ENCODE peak calls at places on chromosomes 12 and 14, in seven cellular contexts. T is upper lobe of right lung, W is endodermal cell, I is HL-60, K is adrenal gland, X is K562, M is cardiac muscle cell. J is an unnamed sample.

GRCh38 chr12:52650520-52651081 is 1.4 kb downstream of the KRT2 start:
- DNase-seq in K (peak), T (no peak), M (no peak), X (no peak), I (no peak), W (peak), J (no peak)

GRCh38 chr14:33062881-33063280 is 124.2 kb downstream of the NPAS3 start:
- DNase-seq in W (no peak), K (no peak), X (no peak), T (no peak), M (peak), I (no peak), J (no peak)

GRCh38 chr12:122399592-122400373 is 22.7 kb downstream of the CLIP1 start:
- DNase-seq in I (peak), K (peak), X (peak), M (peak), T (peak), W (peak), J (peak)

GRCh38 chr14:30240685-30241084 is 313.0 kb upstream of the PRKD1 start:
- DNase-seq in X (no peak), I (no peak), T (no peak), M (no peak), K (no peak), W (no peak), J (no peak)

GRCh38 chr14:20799444-20799843 is 3.2 kb downstream of the RNASE1 start:
- DNase-seq in T (no peak), I (no peak), X (no peak), M (peak), W (no peak), K (no peak), J (no peak)

GRCh38 chr12:12800406-12801180 is 12.6 kb upstream of the DDX47 start:
- DNase-seq in M (peak), I (no peak), W (peak), X (peak), K (no peak), T (no peak), J (no peak)

GRCh38 chr14:90444077-90444696 is 47.4 kb downstream of the CALM1 start:
- DNase-seq in W (no peak), M (peak), I (no peak), T (peak), K (no peak), X (no peak), J (no peak)

GRCh38 chr14:38618514-38618913 is 362.6 kb upstream of the CLEC14A start:
- DNase-seq in T (no peak), X (no peak), W (no peak), K (no peak), M (no peak), I (no peak), J (no peak)

GRCh38 chr12:78338054-78338785 is 507.5 kb downstream of the NAV3 start:
- DNase-seq in T (no peak), X (no peak), I (no peak), M (no peak), W (no peak), K (no peak), J (no peak)

GRCh38 chr12:25347716-25348261 is 97.1 kb upstream of the KRAS start:
- DNase-seq in T (no peak), M (peak), I (peak), W (no peak), K (no peak), X (no peak), J (no peak)

GRCh38 chr12:105409881-105410471 is 79.5 kb downstream of the C12orf75 start:
- DNase-seq in M (peak), K (peak), I (no peak), W (peak), X (no peak), T (no peak), J (no peak)

GRCh38 chr14:105420976-105421674 is 1.5 kb downstream of the MTA1 start:
- DNase-seq in X (no peak), M (no peak), I (no peak), T (peak), K (no peak), W (no peak), J (no peak)

GRCh38 chr14:33435911-33436310 is 497.2 kb downstream of the NPAS3 start:
- DNase-seq in M (peak), X (no peak), K (no peak), I (no peak), W (no peak), T (no peak), J (no peak)

GRCh38 chr14:76472199-76472723 is 96.3 kb downstream of the ESRRB start:
- DNase-seq in W (no peak), I (no peak), M (no peak), X (no peak), K (no peak), T (no peak), J (no peak)

GRCh38 chr12:85057370-85057963 is 21.3 kb downstream of the LRRIQ1 start:
- DNase-seq in K (no peak), X (peak), W (peak), I (no peak), M (peak), T (no peak), J (no peak)

GRCh38 chr12:109130755-109131521 is 14.6 kb downstream of the ACACB start:
- DNase-seq in M (no peak), X (no peak), T (no peak), I (no peak), W (peak), K (peak), J (no peak)

GRCh38 chr12:94266390-94266789 is 118.0 kb downstream of the PLXNC1 start:
- DNase-seq in I (no peak), K (no peak), T (no peak), X (no peak), W (peak), M (no peak), J (no peak)

GRCh38 chr14:20714593-20715250 is 26.2 kb downstream of the ANG start:
- DNase-seq in W (no peak), I (peak), M (peak), K (peak), T (peak), X (no peak), J (no peak)

GRCh38 chr12:108875682-108876361 is 4.1 kb upstream of the DAO start:
- DNase-seq in M (no peak), X (no peak), K (no peak), I (peak), T (no peak), W (no peak), J (no peak)

GRCh38 chr14:105629886-105630215 is 103.5 kb downstream of the TMEM121 start:
- DNase-seq in X (no peak), M (no peak), K (no peak), I (no peak), T (no peak), W (no peak), J (no peak)

GRCh38 chr12:51695241-51696010 is 104.4 kb downstream of the SCN8A start:
- DNase-seq in T (no peak), X (no peak), I (no peak), K (no peak), M (no peak), W (no peak), J (no peak)

GRCh38 chr12:125418902-125419564 is 353.8 kb downstream of the AACS start:
- DNase-seq in X (no peak), K (no peak), I (no peak), T (no peak), W (no peak), M (no peak), J (no peak)

GRCh38 chr14:67539116-67539515 is 6.0 kb downstream of the PLEKHH1 start:
- DNase-seq in K (peak), M (no peak), W (peak), T (no peak), X (no peak), I (no peak), J (no peak)

GRCh38 chr12:20946732-20947131 is 136.2 kb downstream of the SLCO1B3 start:
- DNase-seq in I (no peak), M (peak), W (peak), X (peak), K (no peak), T (no peak), J (no peak)

GRCh38 chr12:46983959-46984833 is 95.2 kb upstream of the PCED1B start:
- DNase-seq in W (peak), I (no peak), M (peak), K (peak), X (peak), T (no peak), J (no peak)

GRCh38 chr12:58564721-58565120 is 355.6 kb downstream of the LRIG3 start:
- DNase-seq in K (no peak), W (no peak), M (peak), I (no peak), T (no peak), X (no peak), J (no peak)

GRCh38 chr14:48693793-48694192 is 892.4 kb downstream of the RPS29 start:
- DNase-seq in I (no peak), M (no peak), T (no peak), K (no peak), X (no peak), W (no peak), J (no peak)

GRCh38 chr12:114405449-114406271 is at the start of gene TBX5:
- DNase-seq in I (no peak), M (peak), X (no peak), W (peak), T (no peak), K (no peak), J (no peak)

GRCh38 chr14:60508707-60509437 is at the start of gene SIX6:
- DNase-seq in X (no peak), K (no peak), M (peak), T (peak), W (peak), I (no peak), J (no peak)

GRCh38 chr12:124454735-124455134 is 112.7 kb downstream of the NCOR2 start:
- DNase-seq in M (peak), T (no peak), X (no peak), I (no peak), W (no peak), K (no peak), J (no peak)

GRCh38 chr14:104442107-104442551 is 137.4 kb upstream of the C14orf180 start:
- DNase-seq in K (peak), X (no peak), M (no peak), W (peak), T (peak), I (no peak), J (no peak)

GRCh38 chr14:101069666-101070362 is 166.3 kb upstream of the RTL1 start:
- DNase-seq in W (peak), K (peak), X (no peak), I (no peak), T (peak), M (no peak), J (no peak)

GRCh38 chr12:3578557-3578956 is 87.6 kb downstream of the PRMT8 start:
- DNase-seq in M (no peak), X (no peak), I (no peak), T (peak), K (no peak), W (no peak), J (no peak)

GRCh38 chr12:1630827-1631591 is 2.0 kb downstream of the WNT5B start:
- DNase-seq in K (no peak), T (no peak), W (peak), X (no peak), M (peak), I (no peak), J (no peak)

GRCh38 chr14:24311837-24312615 is 724 bp downstream of the LTB4R start:
- DNase-seq in I (peak), T (no peak), X (no peak), K (no peak), M (peak), W (no peak), J (no peak)

GRCh38 chr12:130765186-130765659 is 49.1 kb upstream of the RIMBP2 start:
- DNase-seq in W (no peak), T (no peak), M (no peak), I (no peak), X (peak), K (no peak), J (no peak)

GRCh38 chr12:98438826-98439225 is 76.6 kb upstream of the TMPO start:
- DNase-seq in W (peak), T (no peak), X (no peak), K (no peak), M (peak), I (no peak), J (no peak)
- H3K27ac ChIP-seq in W (no peak), T (peak), X (no peak), K (peak), M (no peak), I (no peak), J (no peak)

GRCh38 chr14:74920281-74920680 is 2.8 kb downstream of the RPS6KL1 start:
- DNase-seq in X (no peak), T (no peak), I (no peak), K (no peak), M (no peak), W (no peak), J (no peak)

GRCh38 chr14:74921053-74921620 is 1.9 kb downstream of the RPS6KL1 start:
- DNase-seq in M (no peak), X (no peak), T (no peak), W (no peak), I (no peak), K (no peak), J (no peak)

GRCh38 chr14:74921987-74922751 is 891 bp downstream of the RPS6KL1 start:
- DNase-seq in W (no peak), M (no peak), T (no peak), I (no peak), K (no peak), X (no peak), J (no peak)

GRCh38 chr14:74924061-74924460 is 1.0 kb upstream of the RPS6KL1 start:
- DNase-seq in M (no peak), W (no peak), T (peak), I (no peak), X (no peak), K (no peak), J (no peak)

GRCh38 chr14:74922752-74923401 is at the start of gene RPS6KL1:
- DNase-seq in W (peak), T (peak), M (peak), K (peak), X (peak), I (peak), J (peak)
- H3K27ac ChIP-seq in W (no peak), T (no peak), M (no peak), K (no peak), X (peak), I (no peak), J (no peak)

GRCh38 chr12:132471011-132471857 is 18.7 kb upstream of the FBRSL1 start:
- DNase-seq in T (no peak), M (no peak), W (no peak), I (no peak), X (peak), K (peak), J (no peak)
- H3K27ac ChIP-seq in T (no peak), M (no peak), W (no peak), I (peak), X (peak), K (no peak), J (no peak)

DNA sequence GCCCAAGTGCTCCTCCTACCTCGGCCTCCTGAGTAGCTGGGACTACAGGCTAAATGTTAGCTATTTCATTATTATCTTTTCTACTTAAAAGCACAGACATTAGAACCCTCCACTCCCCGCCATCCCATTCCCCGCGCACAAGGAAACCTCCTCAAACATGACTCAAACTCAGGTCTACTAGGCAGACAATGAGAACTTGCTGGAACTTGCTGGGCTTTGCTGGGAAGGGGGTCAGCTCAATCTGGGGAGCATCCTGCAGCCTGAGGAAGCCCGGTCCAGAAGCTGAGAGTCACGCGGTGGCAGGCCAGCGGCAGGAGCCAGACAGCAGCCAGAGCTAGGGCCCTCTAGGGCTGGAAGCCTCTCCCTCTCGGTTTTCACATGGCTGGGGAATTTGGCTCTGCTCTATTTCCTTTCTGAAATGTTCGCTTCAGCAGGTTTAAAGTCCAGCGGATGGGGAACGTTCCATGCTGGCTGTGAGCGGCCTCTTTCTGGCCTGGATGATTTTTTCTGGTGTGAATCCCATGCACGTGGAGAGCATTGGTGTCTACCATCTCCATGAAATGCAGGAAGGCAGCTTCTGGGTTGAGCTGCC is 68.5 kb downstream of the SLC6A12 start:
- DNase-seq in I (no peak), K (no peak), W (no peak), M (no peak), T (no peak), X (no peak), J (no peak)
- H3K27ac ChIP-seq in I (no peak), K (no peak), W (peak), M (no peak), T (no peak), X (no peak), J (no peak)

GRCh38 chr12:32402170-32402569 is 2.8 kb downstream of the FGD4 start:
- DNase-seq in M (no peak), I (no peak), T (no peak), X (no peak), W (no peak), K (no peak), J (no peak)

GRCh38 chr12:32399045-32399372 is 349 bp upstream of the FGD4 start:
- DNase-seq in X (no peak), I (no peak), M (no peak), T (no peak), W (no peak), K (no peak), J (no peak)

GRCh38 chr12:32399373-32400113 is at the start of gene FGD4:
- DNase-seq in T (peak), K (peak), I (peak), W (peak), M (peak), X (peak), J (peak)

GRCh38 chr12:32400114-32400672 is 835 bp downstream of the FGD4 start:
- DNase-seq in X (peak), W (peak), I (no peak), K (no peak), T (no peak), M (no peak), J (no peak)

DNA sequence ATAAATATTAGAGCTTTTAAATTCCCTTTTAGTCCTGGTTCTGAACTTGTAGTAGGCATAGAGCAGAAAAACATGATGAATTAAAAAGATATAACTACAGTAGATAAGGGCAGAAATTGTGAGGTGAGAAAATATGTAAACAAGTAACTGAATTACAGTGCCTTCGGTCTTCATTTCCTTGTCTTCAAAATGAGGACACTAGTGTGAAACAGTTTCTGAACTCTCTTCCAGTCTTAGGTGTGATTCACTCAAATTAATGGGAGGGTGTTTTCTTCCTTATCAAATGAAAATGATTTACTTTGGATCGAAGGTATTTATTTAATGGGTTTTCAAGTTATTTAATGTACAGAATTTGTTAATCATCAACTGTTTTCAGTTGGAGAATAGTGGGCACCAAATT is 1.5 kb downstream of the FGD4 start:
- DNase-seq in M (no peak), W (no peak), T (no peak), K (no peak), I (no peak), X (no peak), J (no peak)
- H3K27ac ChIP-seq in M (no peak), W (no peak), T (peak), K (no peak), I (no peak), X (no peak), J (no peak)

GRCh38 chr12:8699714-8700113 is 1.9 kb downstream of the RIMKLB start:
- DNase-seq in W (peak), M (no peak), I (no peak), K (no peak), T (no peak), X (peak), J (no peak)
- H3K27ac ChIP-seq in W (no peak), M (no peak), I (no peak), K (no peak), T (no peak), X (peak), J (no peak)

GRCh38 chr12:27276275-27276674 is 32.2 kb downstream of the STK38L start:
- DNase-seq in K (no peak), I (no peak), T (no peak), W (peak), X (no peak), M (no peak), J (no peak)
- H3K27ac ChIP-seq in K (no peak), I (no peak), T (no peak), W (peak), X (no peak), M (no peak), J (no peak)

J was measured in effector memory CD4-positive, alpha-beta T cell.